ENCODE peak calls at places on chromosome 1, in nine cellular contexts. O is nephron progenitor cell, E is fibroblast of lung, C is foreskin fibroblast, X is PC-3, G is spleen, U is epithelial cell of esophagus, R is colonic mucosa, Q is cardiac muscle cell. L is an unnamed sample.

GRCh38 chr1:209692745-209693504 is 11.7 kb upstream of the HSD11B1 start:
- DNase-seq in O (peak), E (peak), C (peak), X (peak), G (peak), U (peak), R (peak), Q (peak), L (no peak)

GRCh38 chr1:44501022-44501910 is 96.2 kb downstream of the RNF220 start:
- DNase-seq in O (no peak), E (no peak), C (no peak), X (no peak), G (no peak), U (no peak), R (no peak), Q (no peak), L (no peak)

GRCh38 chr1:154157520-154158306 is 2.8 kb upstream of the NUP210L start:
- DNase-seq in O (no peak), E (peak), C (no peak), X (no peak), G (no peak), U (peak), R (no peak), Q (peak), L (no peak)

GRCh38 chr1:26410706-26411623 is at the start of gene LIN28A:
- DNase-seq in O (peak), E (no peak), C (no peak), X (no peak), G (no peak), U (no peak), R (no peak), Q (no peak), L (no peak)

GRCh38 chr1:223483511-223483910 is 90.3 kb downstream of the CCDC185 start:
- DNase-seq in O (no peak), E (no peak), C (no peak), X (no peak), G (no peak), U (no peak), R (no peak), Q (no peak), L (no peak)

GRCh38 chr1:32040711-32041110 is 27.0 kb downstream of the KHDRBS1 start:
- DNase-seq in O (no peak), E (no peak), C (no peak), X (no peak), G (no peak), U (no peak), R (no peak), Q (peak), L (no peak)

GRCh38 chr1:109816975-109817535 is 53.3 kb upstream of the EPS8L3 start:
- DNase-seq in O (no peak), E (no peak), C (no peak), X (no peak), G (no peak), U (no peak), R (no peak), Q (no peak), L (no peak)

GRCh38 chr1:17561561-17561985 is 22.1 kb downstream of the ARHGEF10L start:
- DNase-seq in O (no peak), E (peak), C (no peak), X (peak), G (no peak), U (no peak), R (no peak), Q (peak), L (no peak)

GRCh38 chr1:46509414-46509813 is 19.8 kb downstream of the DMBX1 start:
- DNase-seq in O (no peak), E (no peak), C (no peak), X (no peak), G (no peak), U (no peak), R (no peak), Q (no peak), L (no peak)

GRCh38 chr1:20474333-20474975 is 11.6 kb downstream of the CAMK2N1 start:
- DNase-seq in O (no peak), E (no peak), C (peak), X (no peak), G (no peak), U (peak), R (no peak), Q (no peak), L (no peak)

GRCh38 chr1:115229016-115229415 is 109.0 kb downstream of the NGF start:
- DNase-seq in O (no peak), E (no peak), C (no peak), X (peak), G (no peak), U (peak), R (peak), Q (no peak), L (no peak)

GRCh38 chr1:9689011-9689706 is 37.6 kb downstream of the PIK3CD start:
- DNase-seq in O (peak), E (peak), C (peak), X (peak), G (peak), U (peak), R (peak), Q (peak), L (no peak)

GRCh38 chr1:244341455-244342450 is 110.0 kb downstream of the ADSS2 start:
- DNase-seq in O (no peak), E (peak), C (no peak), X (peak), G (no peak), U (peak), R (peak), Q (peak), L (no peak)

GRCh38 chr1:168372857-168373520 is 92.3 kb downstream of the TBX19 start:
- DNase-seq in O (no peak), E (no peak), C (no peak), X (no peak), G (no peak), U (no peak), R (no peak), Q (peak), L (no peak)

GRCh38 chr1:54791880-54792522 is 9.1 kb downstream of the TTC22 start:
- DNase-seq in O (peak), E (no peak), C (peak), X (peak), G (no peak), U (no peak), R (peak), Q (peak), L (no peak)

GRCh38 chr1:60989745-60990718 is 92.3 kb upstream of the NFIA start:
- DNase-seq in O (no peak), E (peak), C (peak), X (peak), G (no peak), U (peak), R (no peak), Q (peak), L (no peak)

GRCh38 chr1:77639056-77639455 is 43.4 kb downstream of the ZZZ3 start:
- DNase-seq in O (no peak), E (peak), C (peak), X (peak), G (no peak), U (peak), R (no peak), Q (peak), L (no peak)

GRCh38 chr1:232351335-232351734 is 278.6 kb downstream of the SIPA1L2 start:
- DNase-seq in O (no peak), E (no peak), C (no peak), X (no peak), G (no peak), U (no peak), R (no peak), Q (no peak), L (no peak)
- TF ChIP-seq CTCF in O (no peak), E (no peak), C (no peak), X (no peak), G (no peak), U (no peak), R (no peak), Q (no peak), L (no peak)

DNA sequence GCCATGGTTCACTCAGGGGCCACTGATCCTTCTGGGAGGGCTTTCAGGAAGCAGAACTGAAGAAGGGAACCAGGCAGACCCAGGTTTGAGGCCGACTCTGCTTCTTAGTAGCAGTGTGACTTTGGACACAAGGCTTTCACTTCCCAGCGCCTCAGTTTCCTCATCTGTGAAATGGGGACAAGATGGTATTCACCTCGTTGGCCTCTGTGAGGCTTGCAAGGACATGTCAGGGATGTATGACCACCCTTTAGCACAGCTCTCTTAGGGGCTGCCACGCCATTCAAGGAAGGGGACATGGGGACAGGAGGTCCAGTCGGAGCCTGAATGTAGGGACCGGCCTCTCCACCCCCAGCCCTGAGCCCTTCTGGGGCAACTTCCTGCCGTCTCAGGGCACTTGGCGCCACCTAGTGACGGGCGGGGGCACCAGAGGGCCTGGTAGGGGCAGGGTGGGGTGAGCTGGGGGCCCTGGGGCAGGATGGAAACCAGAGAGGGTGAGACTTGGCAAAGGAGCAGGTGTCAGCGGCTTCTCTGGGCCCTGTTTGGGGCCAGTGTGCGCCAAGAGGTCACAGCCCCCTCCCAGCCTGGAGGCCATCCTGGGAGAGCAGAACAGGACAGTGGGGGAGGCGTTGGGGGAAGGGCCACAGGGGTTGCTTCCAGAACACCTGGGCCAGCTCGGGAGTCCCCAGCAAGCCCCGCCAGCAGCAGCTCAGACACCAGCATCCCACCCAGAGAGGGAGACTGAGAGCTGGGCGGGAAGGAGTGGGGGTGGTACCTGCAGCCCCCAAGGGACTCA is 102.6 kb upstream of the TARDBP start:
- DNase-seq in O (peak), E (peak), C (no peak), X (peak), G (peak), U (peak), R (peak), Q (peak), L (peak)
- TF ChIP-seq CTCF in O (peak), E (no peak), C (peak), X (peak), G (peak), U (peak), R (peak), Q (peak), L (peak)

GRCh38 chr1:58251415-58252073 is 295.0 kb downstream of the OMA1 start:
- DNase-seq in O (peak), E (no peak), C (no peak), X (peak), G (no peak), U (no peak), R (no peak), Q (peak), L (no peak)
- TF ChIP-seq CTCF in O (peak), E (no peak), C (peak), X (no peak), G (no peak), U (no peak), R (no peak), Q (peak), L (peak)

DNA sequence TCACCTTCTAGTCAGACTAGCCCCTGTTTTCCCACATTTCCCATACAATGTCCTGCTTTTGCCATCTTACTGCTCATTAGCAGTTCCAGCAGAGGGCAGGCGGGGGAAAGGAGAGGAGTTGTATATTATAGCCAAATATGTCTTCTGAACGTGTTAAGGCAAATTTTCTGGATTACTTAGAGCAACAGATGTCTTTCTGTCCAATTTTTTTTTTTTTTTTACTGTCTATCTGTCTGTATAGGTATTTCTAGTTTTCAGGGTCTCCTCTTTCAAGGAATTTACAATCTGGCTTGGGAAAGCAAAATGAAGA is 30.0 kb upstream of the DDAH1 start:
- DNase-seq in O (no peak), E (peak), C (no peak), X (peak), G (no peak), U (peak), R (no peak), Q (peak), L (no peak)
- TF ChIP-seq CTCF in O (no peak), E (peak), C (peak), X (peak), G (no peak), U (peak), R (no peak), Q (peak), L (peak)